ENCODE peak calls at places on chromosomes 1 and 21, in six cellular contexts. L is IMR-90, G is trophoblast cell, D is H9, N is neuronal stem cell, M is H1. B is an unnamed sample. For H3K9me3, the result is how much of the 10 kb centered on the place peaks cover.

GRCh38 chr21:45259206-45259795 is 28.4 kb downstream of the POFUT2 start:
- DNase-seq in G (no peak), M (no peak), D (peak), L (no peak), N (no peak), B (no peak)

GRCh38 chr1:222754386-222755139 is 17.6 kb downstream of the FAM177B start:
- DNase-seq in M (no peak), N (no peak), D (no peak), G (peak), L (peak), B (no peak)

GRCh38 chr1:41795205-41795762 is 123.4 kb downstream of the HIVEP3 start:
- DNase-seq in N (no peak), M (no peak), D (no peak), G (peak), L (peak), B (peak)

GRCh38 chr1:96710708-96711477 is 10.7 kb upstream of the PTBP2 start:
- DNase-seq in M (no peak), G (no peak), L (peak), D (no peak), N (no peak), B (peak)

GRCh38 chr1:8980656-8981055 is 35.0 kb downstream of the CA6 start:
- DNase-seq in M (no peak), D (no peak), G (no peak), N (no peak), L (no peak), B (no peak)

GRCh38 chr1:181119076-181119989 is 30.8 kb downstream of the IER5 start:
- DNase-seq in M (no peak), N (no peak), D (no peak), L (no peak), G (peak), B (no peak)

GRCh38 chr1:55699151-55699695 is 484.1 kb upstream of the USP24 start:
- DNase-seq in M (no peak), D (no peak), N (no peak), G (no peak), L (no peak), B (no peak)

GRCh38 chr1:37478890-37479254 is 4.5 kb downstream of the ZC3H12A start:
- DNase-seq in G (no peak), N (no peak), M (no peak), D (no peak), L (peak), B (peak)

GRCh38 chr1:247293047-247293446 is 37.2 kb downstream of the VN1R5 start:
- DNase-seq in L (peak), N (no peak), G (no peak), M (no peak), D (no peak), B (no peak)

GRCh38 chr1:224116131-224116530 is 2.2 kb downstream of the FBXO28 start:
- DNase-seq in M (no peak), L (peak), G (peak), D (no peak), N (no peak), B (peak)

GRCh38 chr1:232968965-232969364 is 18.6 kb downstream of the NTPCR start:
- DNase-seq in D (no peak), M (no peak), L (peak), N (no peak), G (no peak), B (no peak)

GRCh38 chr1:169288011-169288414 is 79.6 kb downstream of the NME7 start:
- DNase-seq in L (peak), G (no peak), D (no peak), N (no peak), M (peak), B (peak)

GRCh38 chr1:109295712-109296415 is 10.9 kb downstream of the MYBPHL start:
- DNase-seq in L (no peak), M (no peak), G (no peak), D (peak), N (no peak), B (no peak)

GRCh38 chr1:29321176-29321575 is 84.9 kb downstream of the PTPRU start:
- DNase-seq in N (no peak), L (no peak), M (no peak), G (no peak), D (no peak), B (no peak)

GRCh38 chr1:116359060-116359830 is 13.8 kb upstream of the ATP1A1 start:
- DNase-seq in D (no peak), M (no peak), G (peak), N (no peak), L (no peak), B (no peak)

GRCh38 chr21:33673473-33673872 is 31.2 kb downstream of the ITSN1 start:
- DNase-seq in L (no peak), M (no peak), D (no peak), N (no peak), G (no peak), B (no peak)

GRCh38 chr1:230627767-230628166 is 14.5 kb upstream of the COG2 start:
- DNase-seq in D (no peak), G (no peak), L (no peak), M (no peak), N (no peak), B (no peak)

GRCh38 chr1:109904105-109904817 is 6.4 kb upstream of the CSF1 start:
- DNase-seq in L (no peak), D (no peak), G (no peak), N (no peak), M (no peak), B (no peak)

GRCh38 chr1:68147534-68147933 is 84.8 kb downstream of the WLS start:
- DNase-seq in N (no peak), G (no peak), L (no peak), M (no peak), D (no peak), B (no peak)

GRCh38 chr1:44688760-44689446 is 14.4 kb downstream of the ARMH1 start:
- DNase-seq in L (no peak), N (no peak), D (no peak), G (no peak), M (no peak), B (no peak)

GRCh38 chr1:98487620-98488019 is 173.9 kb upstream of the SNX7 start:
- DNase-seq in L (no peak), N (no peak), G (no peak), M (no peak), D (no peak), B (no peak)

GRCh38 chr1:175750366-175751111 is 7.1 kb upstream of the TNR start:
- DNase-seq in M (no peak), N (no peak), G (no peak), L (no peak), D (no peak), B (no peak)

GRCh38 chr1:4397196-4397595 is 257.2 kb upstream of the AJAP1 start:
- DNase-seq in M (no peak), G (no peak), N (no peak), D (no peak), L (no peak), B (no peak)

GRCh38 chr21:32790626-32791025 is 19.1 kb upstream of the PAXBP1 start:
- DNase-seq in L (no peak), M (no peak), D (no peak), N (no peak), G (peak), B (no peak)

GRCh38 chr21:33588485-33589335 is at the start of gene DONSON:
- DNase-seq in D (peak), L (peak), N (peak), G (peak), M (no peak), B (peak)

GRCh38 chr1:235990376-235990795 is 74.5 kb downstream of the NID1 start:
- DNase-seq in L (peak), G (peak), M (no peak), N (no peak), D (no peak), B (no peak)

GRCh38 chr1:116179398-116179797 is 68.2 kb downstream of the MAB21L3 start:
- DNase-seq in L (no peak), D (no peak), G (peak), M (no peak), N (no peak), B (no peak)

GRCh38 chr1:232428781-232429530 is 201.0 kb downstream of the SIPA1L2 start:
- DNase-seq in G (peak), N (no peak), D (no peak), L (peak), M (no peak), B (peak)

GRCh38 chr1:39954261-39954869 is 580 bp upstream of the MFSD2A start:
- DNase-seq in M (no peak), L (no peak), G (no peak), D (no peak), N (no peak), B (no peak)

GRCh38 chr1:39955547-39956539 is 898 bp downstream of the MFSD2A start:
- DNase-seq in L (peak), D (peak), M (no peak), N (no peak), G (peak), B (peak)

GRCh38 chr1:39952359-39953110 is 2.4 kb upstream of the MFSD2A start:
- DNase-seq in L (no peak), D (no peak), N (no peak), G (peak), M (no peak), B (peak)

GRCh38 chr1:39957299-39958020 is 2.5 kb downstream of the MFSD2A start:
- DNase-seq in M (no peak), G (no peak), N (no peak), L (peak), D (no peak), B (no peak)

GRCh38 chr1:39954870-39955546 is at the start of gene MFSD2A:
- DNase-seq in D (peak), M (peak), L (peak), N (peak), G (peak), B (peak)
- H3K4ac ChIP-seq in D (no peak), M (no peak), L (peak), N (no peak), G (no peak), B (peak)

DNA sequence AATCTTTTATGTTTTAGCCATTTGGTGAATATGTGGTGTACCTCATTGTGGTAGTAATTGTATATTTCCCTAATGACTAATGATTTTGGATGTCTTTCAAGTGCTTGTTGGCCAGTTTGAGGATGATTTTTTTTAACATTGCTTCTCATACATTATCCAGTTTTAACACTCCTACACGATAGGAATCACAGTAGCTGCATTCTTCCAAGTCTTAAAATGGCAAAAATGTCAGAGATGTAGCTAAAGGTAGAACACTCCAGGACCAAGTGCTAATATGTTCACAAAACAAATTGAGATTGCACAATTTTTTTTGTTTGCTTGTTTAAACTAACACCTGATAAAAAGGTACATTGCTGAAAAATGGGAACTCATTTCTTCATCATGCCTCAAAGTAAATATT is 11.7 kb downstream of the USP25 start:
- DNase-seq in G (peak), L (peak), M (no peak), N (no peak), D (no peak), B (no peak)
- H3K9me3 ChIP-seq in G (under half), L (under half), M (under half), N (under half), D (under half), B (under half)

DNA sequence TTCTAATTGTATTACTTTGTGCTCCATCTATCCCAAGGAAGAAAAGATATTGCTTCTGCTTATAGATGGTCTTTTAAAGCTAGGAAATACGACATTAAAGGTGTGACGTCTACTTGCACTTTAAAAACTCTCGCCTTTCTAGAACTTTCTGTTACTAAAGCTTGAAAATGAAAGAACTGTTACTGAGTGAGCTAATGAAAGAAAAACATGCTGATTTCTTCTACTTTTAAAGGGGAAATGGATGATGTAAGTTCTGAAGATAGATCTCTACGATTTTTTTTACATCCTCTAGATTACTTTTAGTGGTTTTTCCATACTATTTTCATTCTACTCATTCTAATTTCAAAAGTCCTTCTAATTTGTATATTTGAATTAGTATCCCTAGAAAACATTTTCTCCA is 387.5 kb downstream of the USP25 start:
- DNase-seq in G (no peak), N (no peak), D (no peak), L (no peak), M (no peak), B (no peak)
- H3K4ac ChIP-seq in G (no peak), N (no peak), D (no peak), L (peak), M (no peak), B (no peak)

DNA sequence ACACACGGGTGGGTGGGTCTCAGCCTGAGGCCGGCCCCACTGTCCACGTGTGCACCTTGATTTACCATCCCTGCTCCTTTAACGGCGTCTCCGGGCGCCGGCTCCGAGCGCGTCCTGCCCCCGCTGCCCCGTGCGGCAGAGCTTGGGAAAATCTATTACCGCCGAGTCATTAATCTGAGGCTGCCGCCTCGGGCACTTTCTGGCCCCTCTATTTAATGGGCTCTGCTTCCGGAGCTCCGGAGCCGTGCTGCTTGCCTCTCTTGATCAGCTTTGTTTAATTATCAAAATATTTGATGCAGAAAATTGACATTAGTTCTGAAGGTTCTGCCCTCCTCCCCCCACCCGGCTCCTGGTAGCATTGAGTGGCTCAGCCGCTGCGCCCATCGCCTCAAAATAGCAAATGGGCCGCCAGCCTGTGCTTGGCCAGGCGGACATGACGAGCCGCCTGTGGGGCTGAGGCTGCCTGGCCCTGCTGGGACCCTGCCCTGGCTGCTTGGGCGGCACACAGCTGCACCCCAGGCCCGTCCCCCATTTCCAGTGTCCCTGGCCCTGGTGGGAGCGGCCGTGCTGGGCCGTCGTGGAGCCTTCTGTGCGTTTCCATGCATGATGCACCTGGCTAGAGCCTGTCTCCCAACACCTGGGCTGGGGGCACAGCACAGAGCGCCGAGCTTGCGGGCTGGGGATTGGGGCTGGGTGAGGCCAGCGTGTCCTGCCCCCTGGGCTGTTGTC is 81.6 kb upstream of the TTC34 start:
- DNase-seq in M (no peak), L (no peak), N (no peak), D (no peak), G (no peak), B (no peak)
- H3K9me3 ChIP-seq in M (half or more), L (half or more), N (under half), D (half or more), G (under half), B (under half)

GRCh38 chr1:241130881-241131280 is 226.1 kb downstream of the RGS7 start:
- DNase-seq in D (no peak), M (no peak), N (no peak), G (no peak), L (no peak), B (no peak)
- H3K4ac ChIP-seq in D (no peak), M (no peak), N (no peak), G (no peak), L (no peak), B (no peak)

DNA sequence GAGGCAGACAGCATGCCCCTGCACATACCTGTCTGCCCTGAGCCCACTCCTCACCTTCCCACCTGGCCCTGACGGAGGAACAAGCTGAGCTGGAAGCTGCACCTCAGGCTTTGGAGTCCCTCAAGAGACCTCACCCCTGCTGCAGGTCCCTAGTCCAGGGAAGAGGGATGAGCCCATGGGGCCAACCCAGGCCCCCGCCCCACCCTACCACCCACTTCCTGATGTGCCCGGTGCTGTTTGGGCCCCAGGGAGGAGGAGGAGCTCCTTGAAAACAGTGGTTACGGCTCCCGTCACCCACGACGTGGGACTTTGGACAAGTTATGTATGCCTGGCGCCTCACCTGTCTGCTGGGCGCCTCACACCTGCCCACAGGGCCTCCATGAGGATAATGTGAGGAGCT is 250.2 kb downstream of the NPHP4 start:
- DNase-seq in N (no peak), M (no peak), G (no peak), L (no peak), D (peak), B (no peak)
- H3K9me3 ChIP-seq in N (under half), M (under half), G (under half), L (under half), D (under half), B (under half)

B was measured in mesenchymal stem cell.